ENCODE peak calls at places on chromosomes 3 and 15, in six cellular contexts. S, O, K, Q, V and M are unnamed samples.

GRCh38 chr3:16521580-16521941 is 8.1 kb upstream of the RFTN1 start:
- DNase-seq in K (no peak), O (no peak), S (no peak), V (no peak), Q (no peak), M (no peak)

GRCh38 chr15:92120082-92120481 is 266.6 kb downstream of the SLCO3A1 start:
- DNase-seq in K (no peak), Q (no peak), V (no peak), O (no peak), S (peak; percentile 5), M (no peak)

GRCh38 chr3:112390783-112391641 is 58.1 kb downstream of the CD200 start:
- DNase-seq in S (peak; percentile 36), K (peak; percentile 31), O (no peak), Q (no peak), V (no peak), M (no peak)

GRCh38 chr3:38039101-38039898 is at the start of gene DLEC1:
- DNase-seq in Q (peak; percentile 77), S (no peak), V (no peak), O (peak; percentile 67), K (peak; percentile 90), M (peak; percentile 64)

GRCh38 chr15:38768970-38769369 is 204.4 kb upstream of the RASGRP1 start:
- DNase-seq in O (no peak), K (peak; percentile 35), Q (no peak), S (peak; percentile 6), V (no peak), M (no peak)

GRCh38 chr3:158420654-158421396 is 150.2 kb upstream of the MLF1 start:
- DNase-seq in V (no peak), S (peak; percentile 90), K (no peak), O (no peak), Q (no peak), M (no peak)

GRCh38 chr3:132225664-132226063 is 91.5 kb upstream of the ACP3 start:
- DNase-seq in Q (no peak), O (no peak), K (peak; percentile 53), V (no peak), S (peak; percentile 57), M (no peak)

GRCh38 chr15:79923068-79923514 is 26.3 kb upstream of the MTHFS start:
- DNase-seq in Q (peak; percentile 54), K (peak; percentile 92), O (peak; percentile 32), S (peak; percentile 53), V (no peak), M (peak; percentile 70)

GRCh38 chr3:142929109-142929508 is 34.4 kb downstream of the PAQR9 start:
- DNase-seq in Q (no peak), K (no peak), O (no peak), S (peak; percentile 70), V (no peak), M (peak; percentile 69)

GRCh38 chr15:66771351-66771650 is 69.3 kb downstream of the SMAD6 start:
- DNase-seq in O (no peak), V (no peak), S (no peak), K (no peak), Q (no peak), M (no peak)

GRCh38 chr15:56991017-56991416 is 72.6 kb downstream of the TCF12 start:
- DNase-seq in V (no peak), S (no peak), Q (no peak), O (no peak), K (peak; percentile 9), M (no peak)

GRCh38 chr3:151203053-151203420 is at the start of gene GPR171:
- DNase-seq in Q (peak; percentile 47), O (peak; percentile 46), V (no peak), S (no peak), K (no peak), M (no peak)

GRCh38 chr3:71513081-71513480 is 70.4 kb downstream of the FOXP1 start:
- DNase-seq in K (no peak), O (no peak), V (no peak), Q (no peak), S (no peak), M (no peak)

GRCh38 chr3:73270839-73271483 is 209.5 kb downstream of the EBLN2 start:
- DNase-seq in Q (no peak), V (peak; percentile 52), O (no peak), K (no peak), S (no peak), M (peak; percentile 80)

GRCh38 chr3:107132674-107133073 is 244.6 kb upstream of the CCDC54 start:
- DNase-seq in Q (no peak), V (no peak), K (no peak), S (no peak), O (no peak), M (no peak)

GRCh38 chr3:31226331-31226730 is 306.4 kb upstream of the STT3B start:
- DNase-seq in O (no peak), V (no peak), K (no peak), S (no peak), Q (no peak), M (no peak)

GRCh38 chr15:101209285-101209821 is 42.5 kb downstream of the CHSY1 start:
- DNase-seq in V (no peak), K (no peak), Q (no peak), O (no peak), S (no peak), M (no peak)

GRCh38 chr3:197600796-197601565 is 45.2 kb upstream of the BDH1 start:
- DNase-seq in K (peak; percentile 56), O (no peak), V (no peak), S (no peak), Q (no peak), M (no peak)

GRCh38 chr3:147616998-147617619 is 207.9 kb downstream of the ZIC1 start:
- DNase-seq in K (peak; percentile 7), O (no peak), V (no peak), Q (no peak), S (peak; percentile 37), M (peak; percentile 42)

GRCh38 chr3:124700880-124701684 is 29.2 kb upstream of the UMPS start:
- DNase-seq in O (no peak), K (peak; percentile 21), S (peak; percentile 54), Q (no peak), V (no peak), M (no peak)

GRCh38 chr15:89361451-89362202 is 27.0 kb upstream of the POLG start:
- DNase-seq in Q (peak; percentile 52), S (peak; percentile 48), K (peak; percentile 94), O (peak; percentile 27), V (peak; percentile 79), M (peak; percentile 64)

GRCh38 chr15:35624881-35625280 is 78.9 kb upstream of the DPH6 start:
- DNase-seq in K (peak; percentile 6), S (peak; percentile 85), Q (no peak), O (no peak), V (peak; percentile 36), M (peak; percentile 52)

GRCh38 chr15:96066852-96067490 is 263.5 kb upstream of the NR2F2 start:
- DNase-seq in O (no peak), V (no peak), Q (no peak), S (no peak), K (peak; percentile 41), M (no peak)

GRCh38 chr15:51879555-51879954 is 50.1 kb downstream of the TMOD3 start:
- DNase-seq in S (peak; percentile 17), O (no peak), V (no peak), Q (no peak), K (no peak), M (no peak)

GRCh38 chr3:195068045-195068444 is 202.9 kb downstream of the XXYLT1 start:
- DNase-seq in S (peak; percentile 17), V (no peak), O (no peak), K (no peak), Q (no peak), M (peak; percentile 24)

GRCh38 chr15:22952826-22953579 is 27.2 kb downstream of the CYFIP1 start:
- DNase-seq in K (no peak), V (no peak), O (no peak), Q (no peak), S (no peak), M (peak; percentile 86)

GRCh38 chr3:46852839-46853355 is 10.3 kb downstream of the MYL3 start:
- DNase-seq in S (no peak), Q (no peak), O (no peak), V (no peak), K (no peak), M (no peak)

GRCh38 chr15:62858343-62858742 is 184.2 kb upstream of the TPM1 start:
- DNase-seq in S (peak; percentile 42), V (no peak), Q (no peak), O (no peak), K (no peak), M (no peak)

GRCh38 chr3:42518800-42519567 is 16.5 kb downstream of the VIPR1 start:
- DNase-seq in Q (peak; percentile 20), V (no peak), K (no peak), S (peak; percentile 4), O (no peak), M (peak; percentile 5)

GRCh38 chr3:176741648-176742047 is 455.6 kb downstream of the TBL1XR1 start:
- DNase-seq in S (no peak), K (no peak), Q (no peak), O (no peak), V (no peak), M (peak; percentile 51)

GRCh38 chr15:58179206-58179605 is 41.0 kb downstream of the AQP9 start:
- DNase-seq in K (no peak), O (no peak), Q (no peak), V (no peak), S (no peak), M (no peak)

GRCh38 chr15:97520689-97521088 is 439.8 kb upstream of the ARRDC4 start:
- DNase-seq in V (no peak), Q (no peak), S (no peak), O (no peak), K (peak; percentile 44), M (no peak)

GRCh38 chr3:11290743-11291680 is 18.8 kb downstream of the ATG7 start:
- DNase-seq in O (no peak), K (no peak), S (peak; percentile 56), V (no peak), Q (peak; percentile 22), M (peak; percentile 13)

GRCh38 chr3:171163724-171164465 is 137.4 kb upstream of the SLC2A2 start:
- DNase-seq in S (no peak), V (no peak), O (no peak), K (no peak), Q (no peak), M (no peak)

GRCh38 chr15:95208988-95209387 is 977.6 kb downstream of the MCTP2 start:
- DNase-seq in S (no peak), O (no peak), V (no peak), K (no peak), Q (no peak), M (no peak)

GRCh38 chr15:48681274-48681840 is 35.8 kb upstream of the FBN1 start:
- DNase-seq in O (no peak), S (no peak), K (peak; percentile 7), Q (no peak), V (no peak), M (peak; percentile 74)